ENCODE peak calls at places on chromosomes 1 and 21, in ten cellular contexts. H, I, Z, W, S, L, U, A, Y and E are unnamed samples.

GRCh38 chr21:38229260-38229877 is 27.4 kb upstream of the KCNJ15 start:
- DNase-seq in L (peak), S (peak), I (no peak), Z (no peak), U (peak), Y (no peak), H (no peak), A (peak), W (no peak), E (no peak)

GRCh38 chr1:93178418-93178817 is 1.8 kb downstream of the TMED5 start:
- DNase-seq in H (no peak), S (no peak), A (no peak), U (peak), Y (peak), L (no peak), Z (no peak), W (no peak), I (no peak), E (peak)

GRCh38 chr21:44082648-44083436 is 24.4 kb upstream of the PWP2 start:
- DNase-seq in I (no peak), L (no peak), A (no peak), W (peak), H (no peak), Z (no peak), Y (no peak), S (peak), U (peak), E (no peak)

GRCh38 chr1:220370041-220370700 is 97.9 kb upstream of the RAB3GAP2 start:
- DNase-seq in W (no peak), L (no peak), A (peak), U (no peak), Z (peak), Y (no peak), H (no peak), S (peak), I (no peak), E (peak)

GRCh38 chr1:156571261-156571958 is 955 bp downstream of the IQGAP3 start:
- DNase-seq in Z (no peak), W (peak), L (no peak), U (peak), Y (peak), H (no peak), S (peak), I (peak), A (peak), E (peak)

GRCh38 chr1:43279161-43279560 is 6.2 kb downstream of the C1orf210 start:
- DNase-seq in I (no peak), H (no peak), S (no peak), A (no peak), W (no peak), Y (no peak), Z (no peak), U (no peak), L (no peak), E (no peak)

GRCh38 chr1:247386695-247387094 is 29.3 kb upstream of the NLRP3 start:
- DNase-seq in Z (no peak), L (no peak), S (peak), I (no peak), W (no peak), H (no peak), U (no peak), A (peak), Y (no peak), E (no peak)

GRCh38 chr1:211653907-211654553 is 21.4 kb downstream of the NEK2 start:
- DNase-seq in Y (no peak), U (no peak), S (peak), A (peak), H (no peak), L (no peak), W (no peak), I (peak), Z (no peak), E (no peak)

GRCh38 chr21:28923439-28923975 is 69.2 kb downstream of the LTN1 start:
- DNase-seq in S (no peak), A (no peak), U (no peak), W (no peak), Z (no peak), Y (no peak), L (no peak), I (no peak), H (no peak), E (no peak)

GRCh38 chr1:43902058-43902831 is 31.4 kb upstream of the ARTN start:
- DNase-seq in L (no peak), Y (no peak), I (no peak), A (no peak), Z (no peak), W (no peak), U (no peak), H (no peak), S (no peak), E (peak)

GRCh38 chr1:26274801-26275425 is 5.0 kb upstream of the SH3BGRL3 start:
- DNase-seq in W (peak), L (no peak), A (peak), U (no peak), H (no peak), Y (no peak), S (peak), I (no peak), Z (no peak), E (no peak)

GRCh38 chr1:11741482-11741881 is 5.5 kb downstream of the AGTRAP start:
- DNase-seq in S (no peak), Y (no peak), Z (no peak), I (no peak), U (no peak), A (no peak), L (no peak), H (no peak), W (no peak), E (no peak)

GRCh38 chr1:160116277-160117147 is 953 bp downstream of the ATP1A2 start:
- DNase-seq in H (no peak), A (peak), W (no peak), I (no peak), Y (no peak), S (peak), Z (no peak), U (no peak), L (no peak), E (peak)

GRCh38 chr1:12302798-12303447 is 73.1 kb downstream of the VPS13D start:
- DNase-seq in W (no peak), U (no peak), Y (no peak), Z (no peak), S (no peak), A (no peak), I (no peak), H (no peak), L (no peak), E (no peak)

GRCh38 chr1:3630914-3631313 is 6.1 kb downstream of the TPRG1L start:
- DNase-seq in L (no peak), I (no peak), W (no peak), U (no peak), Y (no peak), S (no peak), H (no peak), A (no peak), Z (no peak), E (no peak)

GRCh38 chr1:24856787-24857527 is 73.1 kb downstream of the RUNX3 start:
- DNase-seq in A (no peak), L (no peak), I (no peak), W (no peak), H (no peak), S (no peak), U (no peak), Z (no peak), Y (no peak), E (no peak)

GRCh38 chr21:38498057-38498833 is at the start of gene ERG:
- DNase-seq in I (no peak), U (no peak), Z (no peak), L (no peak), Y (no peak), H (no peak), W (peak), S (no peak), A (no peak), E (no peak)

GRCh38 chr21:45990741-45991605 is 9.4 kb downstream of the COL6A1 start:
- DNase-seq in Y (no peak), W (peak), I (no peak), S (no peak), Z (no peak), H (peak), A (no peak), U (no peak), L (no peak), E (peak)

GRCh38 chr1:3373175-3373574 is 81.3 kb upstream of the ARHGEF16 start:
- DNase-seq in L (no peak), H (no peak), S (no peak), W (no peak), I (no peak), U (no peak), A (no peak), Z (no peak), Y (no peak), E (no peak)